ENCODE peak calls at places on chromosomes 3 and 15, in seven cellular contexts. L is hepatocyte, V is HCT116, K is PC-3, W is GM23338, D is neural progenitor cell, H is MM.1S. Z is an unnamed sample.

GRCh38 chr15:34993877-34994276 is 5.8 kb upstream of the ZNF770 start:
- DNase-seq in L (no peak), V (no peak), K (no peak), W (no peak), D (no peak), H (peak; percentile 76), Z (no peak)

GRCh38 chr3:36482880-36483279 is 102.6 kb downstream of the STAC start:
- DNase-seq in L (no peak), V (no peak), K (no peak), W (no peak), D (no peak), H (no peak), Z (no peak)

GRCh38 chr15:80777137-80777536 is 2.0 kb upstream of the CEMIP start:
- DNase-seq in L (peak; percentile 35), V (no peak), K (peak; percentile 66), W (no peak), D (no peak), H (no peak), Z (no peak)

GRCh38 chr15:76176059-76176458 is 116.3 kb downstream of the TMEM266 start:
- DNase-seq in L (no peak), V (no peak), K (no peak), W (no peak), D (no peak), H (no peak), Z (no peak)

GRCh38 chr3:25661694-25662455 is 2.8 kb downstream of the TOP2B start:
- DNase-seq in L (no peak), V (no peak), K (peak; percentile 10), W (no peak), D (no peak), H (peak; percentile 58), Z (peak; percentile 65)

GRCh38 chr3:12483872-12484197 is 445 bp upstream of the TSEN2 start:
- DNase-seq in L (peak; percentile 21), V (no peak), K (no peak), W (no peak), D (no peak), H (no peak), Z (no peak)

GRCh38 chr15:65130941-65131340 is 2.7 kb downstream of the PDCD7 start:
- DNase-seq in L (no peak), V (no peak), K (no peak), W (peak; percentile 53), D (peak; percentile 20), H (no peak), Z (peak; percentile 11)

GRCh38 chr3:83002869-83003445 is 1241.5 kb upstream of the GBE1 start:
- DNase-seq in L (no peak), V (no peak), K (no peak), W (peak; percentile 19), D (no peak), H (peak; percentile 59), Z (peak; percentile 79)

GRCh38 chr3:132347095-132347494 is 29.9 kb downstream of the ACP3 start:
- DNase-seq in L (no peak), V (no peak), K (peak; percentile 76), W (no peak), D (no peak), H (no peak), Z (no peak)

GRCh38 chr15:81071130-81071529 is 62.9 kb upstream of the CFAP161 start:
- DNase-seq in L (no peak), V (no peak), K (no peak), W (no peak), D (no peak), H (no peak), Z (no peak)

GRCh38 chr3:59709702-59710555 is 660.1 kb upstream of the CFAP20DC start:
- DNase-seq in L (no peak), V (no peak), K (no peak), W (no peak), D (no peak), H (peak; percentile 18), Z (no peak)

GRCh38 chr3:86913160-86913559 is 77.8 kb downstream of the VGLL3 start:
- DNase-seq in L (no peak), V (no peak), K (no peak), W (no peak), D (no peak), H (no peak), Z (no peak)

GRCh38 chr15:65920121-65920520 is 50.8 kb downstream of the RAB11A start:
- DNase-seq in L (no peak), V (no peak), K (no peak), W (no peak), D (no peak), H (no peak), Z (no peak)

GRCh38 chr3:69197922-69198540 is 75.6 kb upstream of the LMOD3 start:
- DNase-seq in L (no peak), V (no peak), K (no peak), W (no peak), D (no peak), H (no peak), Z (no peak)

GRCh38 chr3:187777331-187778046 is 32.2 kb upstream of the BCL6 start:
- DNase-seq in L (no peak), V (no peak), K (peak; percentile 90), W (no peak), D (no peak), H (peak; percentile 27), Z (no peak)

GRCh38 chr15:64014995-64015394 is 31.3 kb downstream of the DAPK2 start:
- DNase-seq in L (no peak), V (no peak), K (no peak), W (no peak), D (no peak), H (no peak), Z (no peak)

GRCh38 chr3:51669241-51670052 is 1.6 kb upstream of the TEX264 start:
- DNase-seq in L (peak; percentile 93), V (peak; percentile 75), K (peak; percentile 95), W (peak; percentile 96), D (peak; percentile 89), H (peak; percentile 79), Z (peak; percentile 83)

GRCh38 chr15:36688310-36689102 is 109.1 kb downstream of the CDIN1 start:
- DNase-seq in L (no peak), V (no peak), K (peak; percentile 48), W (no peak), D (no peak), H (no peak), Z (no peak)
- TF ChIP-seq EZH2phosphoT487 in L (no peak), V (no peak), K (no peak), W (no peak), D (no peak), H (no peak), Z (no peak)

GRCh38 chr3:11154036-11154952 is at the start of gene HRH1:
- DNase-seq in L (peak; percentile 61), V (no peak), K (peak; percentile 37), W (peak; percentile 49), D (peak; percentile 65), H (no peak), Z (no peak)

GRCh38 chr3:11157406-11157805 is 3.1 kb downstream of the HRH1 start:
- DNase-seq in L (no peak), V (no peak), K (no peak), W (no peak), D (no peak), H (no peak), Z (no peak)

GRCh38 chr3:11156026-11156410 is 1.7 kb downstream of the HRH1 start:
- DNase-seq in L (no peak), V (no peak), K (no peak), W (no peak), D (no peak), H (no peak), Z (no peak)

GRCh38 chr3:11154953-11155325 is 646 bp downstream of the HRH1 start:
- DNase-seq in L (peak; percentile 27), V (no peak), K (no peak), W (peak; percentile 60), D (peak; percentile 46), H (no peak), Z (no peak)

GRCh38 chr3:11155341-11156025 is 1.2 kb downstream of the HRH1 start:
- DNase-seq in L (peak; percentile 85), V (peak; percentile 47), K (peak; percentile 85), W (peak; percentile 73), D (peak; percentile 84), H (no peak), Z (no peak)
- TF ChIP-seq CTCF in L (peak; percentile 77), V (peak; percentile 85), K (peak; percentile 92), W (peak; percentile 50), D (peak; percentile 74), H (peak; percentile 23), Z (no peak)

GRCh38 chr15:70089692-70089971 is 8.1 kb downstream of the TLE3 start:
- DNase-seq in L (peak; percentile 15), V (no peak), K (peak; percentile 37), W (no peak), D (no peak), H (no peak), Z (no peak)

GRCh38 chr15:70088427-70088826 is 9.3 kb downstream of the TLE3 start:
- DNase-seq in L (no peak), V (no peak), K (no peak), W (no peak), D (no peak), H (no peak), Z (no peak)

GRCh38 chr15:70087708-70088352 is 9.9 kb downstream of the TLE3 start:
- DNase-seq in L (no peak), V (no peak), K (no peak), W (no peak), D (no peak), H (no peak), Z (no peak)

GRCh38 chr15:70090436-70091291 is 7.1 kb downstream of the TLE3 start:
- DNase-seq in L (peak; percentile 63), V (no peak), K (no peak), W (peak; percentile 51), D (no peak), H (no peak), Z (no peak)

DNA sequence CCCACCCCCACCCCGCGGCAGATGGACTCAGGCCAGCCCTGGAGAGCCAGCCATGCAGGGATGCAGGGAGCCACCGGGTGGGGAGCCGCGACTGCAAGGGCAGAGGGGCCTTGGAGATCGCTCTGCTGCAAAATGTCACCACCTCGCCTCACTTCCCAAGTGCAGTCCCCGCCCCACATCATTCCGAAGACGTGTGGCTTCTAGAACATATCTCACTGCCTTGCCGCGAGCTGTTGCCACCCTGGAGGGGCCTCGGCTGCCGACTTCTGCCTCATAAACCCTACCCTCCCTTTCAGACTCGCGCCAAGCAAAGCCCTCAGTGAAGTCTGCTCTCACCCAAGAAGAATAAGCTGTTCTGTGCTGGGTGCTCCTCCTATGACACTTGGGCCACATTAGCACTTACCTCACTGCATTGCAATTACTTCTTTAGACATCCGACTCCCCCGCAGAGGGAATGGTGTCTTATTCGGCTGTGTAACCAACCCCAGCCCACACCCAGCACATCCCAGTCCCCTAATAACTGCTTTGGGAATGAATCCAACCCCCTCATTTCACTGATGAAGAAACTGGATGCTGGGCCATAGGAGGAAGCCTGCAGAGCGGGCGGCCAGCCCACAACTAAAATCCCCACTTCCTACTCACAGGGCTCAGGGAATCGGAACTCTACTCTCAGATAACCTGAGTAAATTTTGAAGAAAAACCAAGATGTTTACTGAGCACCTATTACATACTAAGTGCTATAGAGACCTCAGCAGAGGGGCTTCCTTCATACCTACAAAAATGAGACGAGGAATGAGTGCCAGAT is 8.6 kb downstream of the TLE3 start:
- DNase-seq in L (peak; percentile 34), V (no peak), K (no peak), W (peak; percentile 46), D (no peak), H (no peak), Z (no peak)
- H3K27ac ChIP-seq in L (peak overlapping the region; percentile 76), V (no peak overlapping the region), K (no peak overlapping the region), W (no peak overlapping the region), D (no peak overlapping the region), H (no peak overlapping the region), Z (no peak overlapping the region)

DNA sequence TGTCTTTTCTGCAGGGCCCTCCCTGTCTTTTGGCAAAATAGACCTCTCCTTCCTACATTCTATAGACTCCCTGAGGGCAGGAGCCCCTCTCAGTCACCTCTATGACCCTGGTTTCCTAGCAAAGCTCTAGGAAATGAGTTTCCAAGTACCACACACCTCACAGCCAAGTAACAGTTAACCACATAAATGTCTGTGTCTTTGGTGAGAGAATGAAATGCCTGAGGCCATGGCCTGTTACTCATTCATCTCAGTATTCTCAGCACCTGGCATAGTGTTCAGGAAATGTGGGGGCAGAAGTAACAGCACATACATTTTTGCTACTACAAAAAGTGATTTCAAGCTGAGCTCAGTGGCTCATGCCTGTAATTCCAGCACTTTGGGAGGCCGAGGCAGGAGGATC is 21.0 kb downstream of the RFT1 start:
- DNase-seq in L (no peak), V (no peak), K (peak; percentile 93), W (no peak), D (no peak), H (peak; percentile 49), Z (no peak)
- TF ChIP-seq EZH2phosphoT487 in L (no peak), V (no peak), K (no peak), W (no peak), D (no peak), H (no peak), Z (no peak)

Z was measured in OCI-LY7.